ENCODE peak calls at places on chromosomes 13 and 19, in four cellular contexts. K, W, J and T are unnamed samples.

GRCh38 chr13:91398413-91399188 is at the start of gene GPC5:
- DNase-seq in K (no peak), W (no peak), J (peak; percentile 52), T (no peak)

GRCh38 chr19:39167461-39168257 is 29.1 kb upstream of the NCCRP1 start:
- DNase-seq in K (no peak), W (no peak), J (no peak), T (no peak)

GRCh38 chr19:8605514-8605913 is 5.0 kb downstream of the ADAMTS10 start:
- DNase-seq in K (no peak), W (no peak), J (no peak), T (no peak)

GRCh38 chr13:41053384-41053826 is 7.9 kb upstream of the WBP4 start:
- DNase-seq in K (no peak), W (no peak), J (peak; percentile 85), T (no peak)

GRCh38 chr13:43244482-43244881 is 221.1 kb downstream of the DNAJC15 start:
- DNase-seq in K (no peak), W (no peak), J (no peak), T (no peak)

GRCh38 chr13:79810671-79811070 is 329.7 kb downstream of the NDFIP2 start:
- DNase-seq in K (peak; percentile 31), W (peak; percentile 31), J (peak; percentile 30), T (peak; percentile 38)

GRCh38 chr13:85698236-85698635 is 101.0 kb downstream of the SLITRK6 start:
- DNase-seq in K (no peak), W (no peak), J (no peak), T (no peak)

GRCh38 chr19:46839752-46840151 is 10.9 kb downstream of the AP2S1 start:
- DNase-seq in K (no peak), W (no peak), J (no peak), T (no peak)

GRCh38 chr13:112693831-112694497 is 4.1 kb downstream of the ATP11A start:
- DNase-seq in K (peak; percentile 59), W (peak; percentile 40), J (peak; percentile 47), T (no peak)
- H3K4me3 ChIP-seq in K (no peak overlapping the region), W (no peak overlapping the region), J (no peak overlapping the region), T (no peak overlapping the region)

DNA sequence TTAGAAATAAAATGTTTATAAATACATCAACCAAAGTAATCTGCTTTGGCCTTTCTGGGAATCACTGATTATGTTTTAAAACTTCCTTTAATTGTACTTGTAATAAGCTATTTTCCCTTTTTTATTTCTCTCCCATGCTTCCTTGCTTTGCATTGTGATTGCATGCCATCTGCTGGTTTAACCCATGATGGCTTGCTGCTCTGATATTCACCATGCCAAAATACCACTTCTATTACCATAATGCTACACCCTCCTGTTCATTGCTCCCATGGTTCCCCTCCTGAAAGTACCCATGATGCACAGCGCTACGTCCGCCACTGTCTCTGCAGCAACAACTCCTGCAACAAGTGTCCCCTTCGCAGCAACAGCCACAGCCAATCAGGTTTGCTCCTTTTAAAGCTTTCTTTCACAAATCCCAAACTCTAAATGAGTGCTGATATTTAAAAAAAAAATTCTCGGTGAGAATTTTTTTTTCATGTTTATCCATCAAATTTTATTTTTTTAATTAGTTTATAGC is 67.7 kb upstream of the RAP2A start:
- DNase-seq in K (no peak), W (no peak), J (no peak), T (no peak)
- TF ChIP-seq CTCF in K (no peak), W (peak; percentile 21), J (no peak), T (peak; percentile 30)

GRCh38 chr19:21474671-21475181 is 30.7 kb upstream of the ZNF429 start:
- DNase-seq in K (no peak), W (peak; percentile 5), J (peak; percentile 63), T (peak; percentile 57)
- H3K4me3 ChIP-seq in K (peak overlapping the region; percentile 43), W (peak overlapping the region; percentile 45), J (peak overlapping the region; percentile 65), T (peak overlapping the region; percentile 79)

GRCh38 chr13:106533101-106533939 is 2.1 kb downstream of the EFNB2 start:
- DNase-seq in K (no peak), W (peak; percentile 49), J (peak; percentile 85), T (no peak)
- TF ChIP-seq CTCF in K (peak; percentile 67), W (peak; percentile 40), J (peak; percentile 36), T (peak; percentile 46)

GRCh38 chr19:43812259-43812658 is 10.0 kb upstream of the LYPD5 start:
- DNase-seq in K (no peak), W (no peak), J (no peak), T (no peak)

GRCh38 chr19:43812689-43813088 is 10.4 kb upstream of the LYPD5 start:
- DNase-seq in K (no peak), W (no peak), J (no peak), T (no peak)

GRCh38 chr19:43811833-43812232 is 9.6 kb upstream of the LYPD5 start:
- DNase-seq in K (no peak), W (no peak), J (no peak), T (no peak)

GRCh38 chr19:43818500-43818899 is 8.6 kb upstream of the ZNF283 start:
- DNase-seq in K (no peak), W (no peak), J (no peak), T (no peak)

DNA sequence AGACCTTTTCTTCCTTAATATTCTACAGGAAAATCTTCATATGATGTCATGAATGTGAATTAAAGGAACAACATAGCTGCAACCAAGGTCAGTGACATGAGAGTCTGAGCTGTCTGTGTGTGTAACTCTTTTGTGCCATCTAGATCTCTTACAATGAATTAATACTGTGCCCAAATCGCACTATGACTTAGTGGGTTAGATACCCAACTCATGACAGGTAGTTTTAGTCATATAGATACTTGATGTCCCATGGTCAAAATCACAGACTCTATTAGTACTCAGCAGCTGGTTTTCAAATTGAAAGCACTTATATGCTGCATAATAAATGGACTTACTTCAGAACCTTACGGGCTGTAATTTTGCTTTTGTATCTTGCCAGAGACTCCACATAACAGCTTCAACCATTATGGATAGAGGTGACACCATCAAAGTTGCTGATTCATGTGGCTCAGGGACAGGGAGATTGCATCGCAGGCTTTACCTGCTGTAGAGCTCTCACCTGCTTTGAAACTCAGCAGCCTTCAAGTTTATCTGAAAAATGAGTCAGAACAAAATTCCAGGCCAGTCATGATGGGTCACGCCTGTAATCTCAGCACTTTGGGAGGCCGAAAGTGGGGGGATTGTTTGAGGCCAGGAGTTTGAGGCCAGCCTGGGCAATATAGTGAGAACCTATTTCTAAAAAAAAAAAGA is 12.3 kb upstream of the ZNF283 start:
- DNase-seq in K (no peak), W (no peak), J (no peak), T (no peak)
- H3K4me3 ChIP-seq in K (no peak overlapping the region), W (no peak overlapping the region), J (no peak overlapping the region), T (no peak overlapping the region)

DNA sequence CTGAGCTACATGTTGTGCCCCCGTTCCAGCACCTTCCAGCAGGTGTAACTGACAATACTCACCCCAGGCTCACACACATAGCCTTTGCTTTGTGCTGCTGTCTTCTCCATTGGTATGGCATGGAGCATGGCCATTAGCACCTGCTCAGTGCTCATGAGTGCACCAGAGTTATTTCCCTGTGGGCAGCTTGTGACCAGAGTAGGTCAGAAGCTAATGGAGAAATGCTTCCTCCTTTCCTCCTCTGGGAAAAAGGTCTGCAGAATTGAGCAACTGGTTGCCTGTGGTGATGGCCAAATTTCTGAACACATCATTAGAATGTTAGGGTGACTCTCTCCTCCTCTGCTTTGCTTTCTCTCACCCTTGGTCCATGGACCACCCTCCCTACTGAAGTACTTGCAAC is 344.5 kb upstream of the TMTC4 start:
- DNase-seq in K (no peak), W (peak; percentile 3), J (no peak), T (no peak)
- TF ChIP-seq CTCF in K (no peak), W (no peak), J (no peak), T (no peak)

GRCh38 chr13:95262837-95263381 is 38.3 kb downstream of the ABCC4 start:
- DNase-seq in K (no peak), W (no peak), J (no peak), T (no peak)

GRCh38 chr13:95264225-95264624 is 37.0 kb downstream of the ABCC4 start:
- DNase-seq in K (no peak), W (no peak), J (no peak), T (no peak)

GRCh38 chr13:95269756-95270155 is 31.5 kb downstream of the ABCC4 start:
- DNase-seq in K (no peak), W (no peak), J (no peak), T (no peak)

GRCh38 chr13:95261956-95262355 is 39.3 kb downstream of the ABCC4 start:
- DNase-seq in K (no peak), W (no peak), J (no peak), T (no peak)

DNA sequence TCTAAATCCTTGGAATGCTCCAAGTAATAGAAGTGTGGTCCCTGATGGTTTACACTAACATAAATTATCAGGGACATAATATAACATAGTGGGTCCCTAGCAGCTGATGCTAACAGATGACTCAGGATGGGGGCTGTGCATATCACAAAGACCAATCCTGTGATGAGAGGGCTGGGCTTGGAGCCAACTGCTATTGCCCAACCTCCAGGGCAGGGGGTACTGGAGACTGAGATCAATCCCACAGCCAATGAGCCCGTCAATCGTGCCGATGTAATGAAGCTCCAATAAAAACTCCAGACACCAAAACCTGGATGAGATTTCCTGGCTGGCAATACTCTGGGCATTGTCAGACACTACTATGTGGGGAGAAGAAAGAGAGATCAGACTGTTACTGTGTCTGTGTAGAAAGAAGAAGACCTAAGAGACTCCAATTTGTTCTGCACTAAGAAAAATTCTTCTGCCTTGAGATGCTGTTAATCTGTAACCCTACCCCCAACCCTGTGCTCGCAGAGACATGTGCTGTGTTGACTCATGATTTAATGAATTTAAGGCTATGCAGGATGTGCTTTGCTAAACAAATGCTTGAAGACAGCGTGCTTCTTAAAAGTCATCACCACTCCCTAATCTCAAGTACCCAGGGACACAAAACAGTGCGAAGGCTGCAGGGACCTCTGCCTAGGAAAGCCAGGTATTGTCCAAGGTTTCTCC is 33.4 kb downstream of the ABCC4 start:
- DNase-seq in K (peak; percentile 71), W (peak; percentile 77), J (peak; percentile 98), T (peak; percentile 68)
- H3K4me3 ChIP-seq in K (peak overlapping the region; percentile 34), W (no peak overlapping the region), J (peak overlapping the region; percentile 1), T (no peak overlapping the region)

GRCh38 chr19:49475995-49476880 is 2.2 kb downstream of the FLT3LG start:
- DNase-seq in K (no peak), W (no peak), J (no peak), T (no peak)
- TF ChIP-seq CTCF in K (peak; percentile 73), W (peak; percentile 70), J (peak; percentile 65), T (peak; percentile 77)

GRCh38 chr19:45598267-45599011 is 3.6 kb downstream of the GPR4 start:
- DNase-seq in K (no peak), W (no peak), J (no peak), T (no peak)
- H3K4me3 ChIP-seq in K (no peak overlapping the region), W (no peak overlapping the region), J (no peak overlapping the region), T (peak overlapping the region; percentile 19)

DNA sequence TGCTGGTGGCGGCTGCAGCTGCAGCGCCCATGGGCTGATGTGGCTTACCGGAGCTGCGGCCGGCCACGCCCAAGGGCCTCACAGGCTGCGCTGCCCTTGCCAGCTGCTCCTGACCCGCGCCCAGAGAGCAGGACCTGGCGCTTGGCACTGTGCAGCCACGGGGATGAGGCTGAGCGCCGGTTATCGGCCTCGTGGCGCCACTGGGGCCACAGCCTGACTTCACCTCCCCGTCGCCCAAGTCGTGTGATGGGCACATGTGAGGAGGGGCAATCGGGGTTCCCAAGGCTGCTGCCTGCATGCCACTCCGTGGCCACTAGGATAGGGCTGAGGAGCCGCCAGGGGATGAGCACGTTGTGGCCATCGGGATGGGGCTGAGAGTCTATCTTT is 77.2 kb upstream of the PABPC3 start:
- DNase-seq in K (no peak), W (no peak), J (no peak), T (no peak)
- TF ChIP-seq CTCF in K (no peak), W (no peak), J (no peak), T (no peak)